ENCODE peak calls at places on chromosome 18, in five cellular contexts. P, V, D, O and X are unnamed samples. For H3K4me1, the result is how much of the 10 kb centered on the place peaks cover.

GRCh38 chr18:78979682-78980278 is at the start of gene SALL3:
- DNase-seq in P (no peak), V (no peak), D (no peak), O (no peak), X (no peak)

GRCh38 chr18:8207996-8208395 is 401.2 kb upstream of the RAB12 start:
- DNase-seq in P (no peak), V (no peak), D (no peak), O (no peak), X (no peak)

GRCh38 chr18:48896326-48896874 is 54.4 kb downstream of the SMAD7 start:
- DNase-seq in P (no peak), V (no peak), D (no peak), O (no peak), X (no peak)

GRCh38 chr18:79588131-79588635 is 91.4 kb upstream of the CTDP1 start:
- DNase-seq in P (no peak), V (no peak), D (no peak), O (no peak), X (no peak)

GRCh38 chr18:435940-436339 is 64.6 kb downstream of the COLEC12 start:
- DNase-seq in P (no peak), V (no peak), D (no peak), O (no peak), X (peak)

GRCh38 chr18:518081-518480 is 17.6 kb upstream of the COLEC12 start:
- DNase-seq in P (no peak), V (no peak), D (no peak), O (no peak), X (no peak)

GRCh38 chr18:79629249-79629558 is 50.4 kb upstream of the CTDP1 start:
- DNase-seq in P (no peak), V (no peak), D (no peak), O (no peak), X (no peak)

GRCh38 chr18:23664674-23665073 is 2.0 kb upstream of the ANKRD29 start:
- DNase-seq in P (no peak), V (no peak), D (no peak), O (no peak), X (no peak)

GRCh38 chr18:55038162-55038561 is 78.9 kb upstream of the CCDC68 start:
- DNase-seq in P (no peak), V (no peak), D (peak), O (peak), X (no peak)

GRCh38 chr18:30687501-30687900 is 355.0 kb downstream of the DSC3 start:
- DNase-seq in P (no peak), V (no peak), D (no peak), O (no peak), X (no peak)

GRCh38 chr18:24792164-24792563 is 331.7 kb downstream of the HRH4 start:
- DNase-seq in P (no peak), V (no peak), D (no peak), O (no peak), X (no peak)

GRCh38 chr18:21261352-21261751 is 19.3 kb downstream of the GREB1L start:
- DNase-seq in P (no peak), V (no peak), D (no peak), O (no peak), X (no peak)

GRCh38 chr18:79933765-79934164 is 17.7 kb downstream of the SLC66A2 start:
- DNase-seq in P (no peak), V (peak), D (peak), O (no peak), X (no peak)

GRCh38 chr18:58026395-58026794 is 17.6 kb upstream of the NEDD4L start:
- DNase-seq in P (no peak), V (no peak), D (no peak), O (no peak), X (no peak)

GRCh38 chr18:46587568-46587967 is 69.5 kb downstream of the LOXHD1 start:
- DNase-seq in P (no peak), V (no peak), D (no peak), O (no peak), X (no peak)

GRCh38 chr18:69432847-69433246 is 32.2 kb downstream of the DOK6 start:
- DNase-seq in P (no peak), V (no peak), D (no peak), O (no peak), X (no peak)

GRCh38 chr18:25826377-25826776 is 264.0 kb downstream of the SS18 start:
- DNase-seq in P (no peak), V (no peak), D (no peak), O (no peak), X (no peak)

GRCh38 chr18:32707586-32707985 is 65.2 kb downstream of the KLHL14 start:
- DNase-seq in P (no peak), V (no peak), D (peak), O (no peak), X (no peak)

GRCh38 chr18:42839408-42839807 is 276.1 kb downstream of the RIT2 start:
- DNase-seq in P (no peak), V (no peak), D (peak), O (peak), X (no peak)

GRCh38 chr18:50034029-50034428 is 160.9 kb downstream of the MYO5B start:
- DNase-seq in P (no peak), V (no peak), D (no peak), O (no peak), X (no peak)

GRCh38 chr18:74128114-74128513 is 19.5 kb downstream of the FBXO15 start:
- DNase-seq in P (no peak), V (no peak), D (no peak), O (no peak), X (no peak)

GRCh38 chr18:13831864-13832508 is 8.0 kb downstream of the MC5R start:
- DNase-seq in P (peak), V (no peak), D (no peak), O (no peak), X (no peak)

GRCh38 chr18:44876024-44876423 is 195.3 kb downstream of the SETBP1 start:
- DNase-seq in P (no peak), V (no peak), D (no peak), O (no peak), X (no peak)

GRCh38 chr18:49788327-49788908 is 24.9 kb downstream of the ACAA2 start:
- DNase-seq in P (no peak), V (no peak), D (peak), O (peak), X (no peak)

GRCh38 chr18:44841221-44841620 is 160.5 kb downstream of the SETBP1 start:
- DNase-seq in P (no peak), V (no peak), D (no peak), O (no peak), X (no peak)

GRCh38 chr18:58114766-58115165 is 70.7 kb downstream of the NEDD4L start:
- DNase-seq in P (peak), V (no peak), D (no peak), O (no peak), X (no peak)

GRCh38 chr18:2916184-2916583 is 69.4 kb downstream of the EMILIN2 start:
- DNase-seq in P (no peak), V (no peak), D (peak), O (no peak), X (no peak)

GRCh38 chr18:13380671-13381070 is 162.1 kb downstream of the LDLRAD4 start:
- DNase-seq in P (no peak), V (no peak), D (no peak), O (no peak), X (no peak)

GRCh38 chr18:69585696-69586095 is 185.0 kb downstream of the DOK6 start:
- DNase-seq in P (no peak), V (no peak), D (no peak), O (no peak), X (no peak)

GRCh38 chr18:37578886-37579513 is 13.4 kb upstream of the CELF4 start:
- DNase-seq in P (no peak), V (peak), D (peak), O (peak), X (peak)

DNA sequence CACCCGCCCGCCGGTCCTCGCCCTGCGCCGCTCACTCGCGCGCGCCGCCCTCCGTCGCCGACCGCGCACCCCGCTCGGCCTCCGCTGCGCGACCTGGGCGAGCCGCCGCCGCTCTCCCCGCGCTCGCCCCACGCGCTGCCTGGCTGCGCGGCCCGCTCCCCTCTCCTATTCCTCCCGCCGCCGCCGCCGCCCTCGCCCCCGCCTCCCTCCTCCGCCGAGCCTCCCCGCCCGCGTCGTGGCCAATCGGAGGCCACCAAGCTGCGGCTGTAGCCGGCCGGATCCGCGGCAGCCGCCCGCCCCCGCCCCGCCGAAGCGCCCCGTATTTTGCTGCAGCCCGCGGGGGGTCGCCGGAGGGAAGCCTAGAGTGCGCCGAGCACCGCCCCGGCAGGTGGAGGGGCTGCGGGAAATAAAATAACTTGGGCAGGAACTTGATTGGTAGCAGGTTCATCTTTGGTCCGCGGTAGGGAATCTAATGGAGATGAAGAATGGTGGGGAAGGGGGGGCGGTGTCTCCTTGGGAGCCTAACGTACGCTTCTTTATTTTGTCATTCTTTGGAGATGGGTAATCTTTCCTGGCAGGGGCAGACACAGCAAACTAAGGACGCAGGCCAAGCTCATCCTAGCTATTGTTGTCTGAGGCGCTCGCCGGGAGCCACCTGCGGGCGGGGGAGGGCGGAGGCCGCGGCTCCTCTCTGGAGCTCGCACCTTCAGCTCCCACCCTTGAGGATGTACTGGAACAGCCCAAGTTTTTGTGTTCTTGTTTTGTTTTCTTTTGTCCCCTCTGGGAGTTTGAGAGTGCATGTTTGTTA is 1.1 kb upstream of the CDH2 start:
- DNase-seq in P (peak), V (peak), D (peak), O (no peak), X (peak)
- H3K4me3 ChIP-seq in P (peak), V (peak), D (peak), O (peak), X (peak)

DNA sequence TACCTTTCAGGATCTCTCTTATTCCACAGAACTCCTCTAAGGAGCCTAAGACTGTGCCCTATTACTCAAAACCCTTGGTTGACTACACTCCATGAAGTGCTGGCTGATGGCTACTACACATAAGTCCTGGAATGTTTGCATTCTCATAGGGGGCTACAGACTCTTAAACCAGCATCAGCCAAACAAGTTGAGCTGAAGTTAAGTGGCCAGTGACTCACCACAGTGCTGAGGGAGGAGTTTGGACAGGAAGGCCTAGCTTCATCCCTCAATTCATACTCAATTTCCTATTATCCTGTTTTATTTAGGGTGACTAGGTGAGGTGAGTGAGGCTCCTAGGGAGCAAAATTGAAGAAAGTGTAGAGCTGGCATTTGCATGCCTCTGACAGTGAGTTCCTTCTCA is 246.7 kb downstream of the SMAD2 start:
- DNase-seq in P (no peak), V (no peak), D (no peak), O (no peak), X (no peak)
- H3K4me1 ChIP-seq in P (under half), V (under half), D (under half), O (under half), X (under half)

GRCh38 chr18:77765468-77765867 is 515.8 kb downstream of the GALR1 start:
- DNase-seq in P (peak), V (peak), D (no peak), O (no peak), X (no peak)

GRCh38 chr18:77763530-77763929 is 513.9 kb downstream of the GALR1 start:
- DNase-seq in P (no peak), V (no peak), D (no peak), O (no peak), X (no peak)

GRCh38 chr18:77766421-77766820 is 516.8 kb downstream of the GALR1 start:
- DNase-seq in P (no peak), V (no peak), D (no peak), O (no peak), X (no peak)

GRCh38 chr18:77762632-77763031 is 513.0 kb downstream of the GALR1 start:
- DNase-seq in P (no peak), V (no peak), D (no peak), O (no peak), X (no peak)

DNA sequence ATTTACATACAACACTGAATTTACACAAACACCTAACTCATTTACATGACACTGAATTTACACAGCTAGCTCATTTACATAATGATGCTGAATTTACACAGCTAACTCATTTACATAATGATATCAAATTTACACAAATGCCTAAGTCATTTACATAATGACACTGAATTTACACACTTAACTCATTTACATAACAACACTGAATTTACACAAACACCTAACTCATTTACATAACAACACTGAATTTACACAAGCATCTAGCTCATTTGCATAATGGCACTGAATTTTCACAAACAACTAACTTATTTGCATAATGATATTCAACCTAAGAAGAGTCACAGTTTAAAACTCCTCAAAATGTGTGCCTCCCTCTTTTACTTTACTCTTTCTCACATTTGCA is 511.7 kb downstream of the GALR1 start:
- DNase-seq in P (no peak), V (no peak), D (no peak), O (no peak), X (no peak)
- H3K4me3 ChIP-seq in P (no peak), V (no peak), D (no peak), O (no peak), X (no peak)

GRCh38 chr18:52667388-52667787 is 327.4 kb downstream of the DCC start:
- DNase-seq in P (no peak), V (no peak), D (no peak), O (no peak), X (no peak)
- H3K4me1 ChIP-seq in P (under half), V (under half), D (under half), O (under half), X (under half)

GRCh38 chr18:75248426-75249191 is 38.0 kb downstream of the TSHZ1 start:
- DNase-seq in P (no peak), V (no peak), D (peak), O (no peak), X (no peak)

GRCh38 chr18:75247601-75248421 is 37.2 kb downstream of the TSHZ1 start:
- DNase-seq in P (no peak), V (no peak), D (peak), O (peak), X (peak)

GRCh38 chr18:75244914-75245313 is 34.3 kb downstream of the TSHZ1 start:
- DNase-seq in P (no peak), V (no peak), D (no peak), O (no peak), X (no peak)

GRCh38 chr18:75249192-75249551 is 38.6 kb downstream of the TSHZ1 start:
- DNase-seq in P (no peak), V (no peak), D (no peak), O (no peak), X (no peak)

DNA sequence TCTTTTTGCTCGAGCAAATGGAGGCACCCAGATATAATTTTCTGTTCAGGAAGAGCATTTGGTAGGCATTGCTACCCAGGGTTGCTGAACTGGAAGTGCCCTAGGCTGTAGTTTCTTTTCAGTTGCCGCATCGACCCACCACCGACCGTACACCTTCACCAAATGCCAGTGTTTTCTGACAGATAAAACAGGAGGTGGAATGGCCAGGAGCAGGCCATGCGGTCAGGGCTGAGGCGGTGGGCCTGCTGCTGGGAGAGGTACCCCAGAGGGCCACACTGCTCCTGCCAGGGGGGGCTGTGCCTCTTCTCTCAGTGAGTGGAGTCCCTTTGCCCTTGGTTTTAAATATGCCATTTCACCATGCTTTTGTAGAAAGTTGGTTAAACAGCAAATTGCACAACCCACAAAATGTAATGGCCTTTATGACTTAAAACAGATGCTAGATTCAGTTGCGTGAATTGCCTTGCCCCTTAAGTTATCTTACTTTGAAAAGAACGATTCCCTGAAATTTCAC is 36.5 kb downstream of the TSHZ1 start:
- DNase-seq in P (no peak), V (no peak), D (peak), O (peak), X (peak)
- H3K4me3 ChIP-seq in P (no peak), V (no peak), D (no peak), O (peak), X (peak)

DNA sequence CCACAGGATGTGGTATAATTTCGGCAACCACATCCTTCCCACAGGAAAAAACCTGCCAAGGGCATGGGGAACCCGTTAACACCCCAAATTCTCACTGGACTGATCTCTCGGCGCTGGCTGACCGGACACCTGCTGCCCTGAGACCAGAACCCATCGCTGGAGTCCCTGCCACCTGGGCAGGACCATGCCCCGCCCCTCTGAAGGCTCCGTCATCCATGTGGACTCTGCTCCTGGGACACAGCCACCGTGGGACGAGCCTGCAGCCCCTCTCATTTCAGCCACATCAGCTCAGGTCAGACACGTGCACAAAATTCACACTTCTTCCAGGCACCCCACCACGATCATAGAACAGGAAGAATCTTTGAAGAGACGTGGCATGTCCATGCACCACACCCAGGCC is 108.2 kb downstream of the ZNF516 start:
- DNase-seq in P (no peak), V (no peak), D (no peak), O (no peak), X (no peak)
- H3K4me1 ChIP-seq in P (under half), V (under half), D (under half), O (under half), X (under half)

DNA sequence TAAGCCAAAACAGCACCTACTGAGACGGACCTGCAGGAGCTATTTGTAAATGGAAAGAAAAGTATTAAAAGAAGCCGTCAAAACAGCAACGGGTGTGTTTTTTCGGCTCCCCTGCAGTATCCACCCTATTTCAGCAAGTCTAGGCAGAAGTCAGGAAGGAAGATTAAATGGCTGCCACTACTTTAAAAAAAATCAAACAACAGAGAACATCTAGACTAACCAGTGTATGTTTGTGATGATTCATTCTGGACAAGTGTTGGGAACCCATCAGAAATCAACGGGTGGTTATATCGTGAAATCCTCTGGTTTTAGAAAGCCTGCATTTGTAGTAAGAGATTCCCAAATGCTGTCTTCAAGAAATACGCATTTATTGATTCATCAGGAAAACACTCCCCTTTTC is 9.0 kb downstream of the PMAIP1 start:
- DNase-seq in P (no peak), V (no peak), D (peak), O (peak), X (no peak)
- H3K4me3 ChIP-seq in P (no peak), V (no peak), D (no peak), O (no peak), X (no peak)

GRCh38 chr18:35972197-35973000 is at the start of gene RMP24:
- DNase-seq in P (peak), V (peak), D (peak), O (peak), X (peak)
- H3K4me1 ChIP-seq in P (under half), V (under half), D (under half), O (under half), X (under half)